ENCODE peak calls at places on chromosome 21, in five cellular contexts. One of them, this sample, is unnamed.

GRCh38 chr21:17371470-17371869 is 141.4 kb upstream of the CXADR start:
- DNase-seq in pancreas: no peak
- DNase-seq in prostate gland: no peak
- DNase-seq in left ventricle myocardium inferior: no peak
- DNase-seq in mammary epithelial cell: peak; percentile 80
- DNase-seq in this sample: peak; percentile 85

GRCh38 chr21:16079830-16080229 is 350.0 kb downstream of the USP25 start:
- DNase-seq in pancreas: no peak
- DNase-seq in prostate gland: peak; percentile 42
- DNase-seq in left ventricle myocardium inferior: no peak
- DNase-seq in mammary epithelial cell: peak; percentile 20
- DNase-seq in this sample: peak; percentile 84

GRCh38 chr21:22791986-22792560 is 1793.9 kb downstream of the NCAM2 start:
- DNase-seq in pancreas: peak; percentile 13
- DNase-seq in prostate gland: peak; percentile 9
- DNase-seq in left ventricle myocardium inferior: no peak
- DNase-seq in mammary epithelial cell: no peak
- DNase-seq in this sample: peak; percentile 65

GRCh38 chr21:28754127-28754611 is 238.5 kb downstream of the LTN1 start:
- DNase-seq in pancreas: no peak
- DNase-seq in prostate gland: peak; percentile 31
- DNase-seq in left ventricle myocardium inferior: peak; percentile 46
- DNase-seq in mammary epithelial cell: no peak
- DNase-seq in this sample: peak; percentile 93

GRCh38 chr21:28793043-28793442 is 199.6 kb downstream of the LTN1 start:
- DNase-seq in pancreas: no peak
- DNase-seq in prostate gland: no peak
- DNase-seq in left ventricle myocardium inferior: no peak
- DNase-seq in mammary epithelial cell: no peak
- DNase-seq in this sample: peak; percentile 86

GRCh38 chr21:39053126-39053525 is 130.1 kb downstream of the PSMG1 start:
- DNase-seq in pancreas: no peak
- DNase-seq in prostate gland: no peak
- DNase-seq in left ventricle myocardium inferior: no peak
- DNase-seq in mammary epithelial cell: no peak
- DNase-seq in this sample: no peak

GRCh38 chr21:34865922-34866271 is 183.2 kb downstream of the RUNX1 start:
- DNase-seq in pancreas: no peak
- DNase-seq in prostate gland: no peak
- DNase-seq in left ventricle myocardium inferior: no peak
- DNase-seq in mammary epithelial cell: no peak
- DNase-seq in this sample: no peak

GRCh38 chr21:17538576-17538975 is 25.7 kb downstream of the CXADR start:
- DNase-seq in pancreas: no peak
- DNase-seq in prostate gland: no peak
- DNase-seq in left ventricle myocardium inferior: no peak
- DNase-seq in mammary epithelial cell: no peak
- DNase-seq in this sample: no peak

GRCh38 chr21:31182231-31183129 is 144.2 kb upstream of the KRTAP19-8 start:
- DNase-seq in pancreas: no peak
- DNase-seq in prostate gland: no peak
- DNase-seq in left ventricle myocardium inferior: no peak
- DNase-seq in mammary epithelial cell: no peak
- DNase-seq in this sample: no peak

GRCh38 chr21:37658994-37659458 is 257.2 kb downstream of the KCNJ6 start:
- DNase-seq in pancreas: peak; percentile 46
- DNase-seq in prostate gland: peak; percentile 50
- DNase-seq in left ventricle myocardium inferior: no peak
- DNase-seq in mammary epithelial cell: peak; percentile 87
- DNase-seq in this sample: peak; percentile 75

GRCh38 chr21:35120631-35121180 is 71.6 kb upstream of the RUNX1 start:
- DNase-seq in pancreas: no peak
- DNase-seq in prostate gland: no peak
- DNase-seq in left ventricle myocardium inferior: no peak
- DNase-seq in mammary epithelial cell: no peak
- DNase-seq in this sample: no peak

GRCh38 chr21:26964379-26964778 is 2.5 kb downstream of the ADAMTS5 start:
- DNase-seq in pancreas: no peak
- DNase-seq in prostate gland: no peak
- DNase-seq in left ventricle myocardium inferior: peak; percentile 66
- DNase-seq in mammary epithelial cell: no peak
- DNase-seq in this sample: peak; percentile 44

GRCh38 chr21:16794944-16795343 is 717.9 kb upstream of the CXADR start:
- DNase-seq in pancreas: no peak
- DNase-seq in prostate gland: no peak
- DNase-seq in left ventricle myocardium inferior: no peak
- DNase-seq in mammary epithelial cell: peak; percentile 52
- DNase-seq in this sample: peak; percentile 97

GRCh38 chr21:38761531-38761930 is 44.2 kb upstream of the ETS2 start:
- DNase-seq in pancreas: no peak
- DNase-seq in prostate gland: no peak
- DNase-seq in left ventricle myocardium inferior: no peak
- DNase-seq in mammary epithelial cell: no peak
- DNase-seq in this sample: no peak

GRCh38 chr21:16517380-16517779 is 787.6 kb downstream of the USP25 start:
- DNase-seq in pancreas: no peak
- DNase-seq in prostate gland: no peak
- DNase-seq in left ventricle myocardium inferior: no peak
- DNase-seq in mammary epithelial cell: no peak
- DNase-seq in this sample: no peak

GRCh38 chr21:31795992-31796391 is 64.1 kb upstream of the SCAF4 start:
- DNase-seq in pancreas: no peak
- DNase-seq in prostate gland: no peak
- DNase-seq in left ventricle myocardium inferior: no peak
- DNase-seq in mammary epithelial cell: no peak
- DNase-seq in this sample: no peak

GRCh38 chr21:16308269-16308668 is 578.5 kb downstream of the USP25 start:
- DNase-seq in pancreas: no peak
- DNase-seq in prostate gland: no peak
- DNase-seq in left ventricle myocardium inferior: no peak
- DNase-seq in mammary epithelial cell: peak; percentile 90
- DNase-seq in this sample: peak; percentile 40

GRCh38 chr21:37562920-37563640 is 196.5 kb downstream of the DYRK1A start:
- DNase-seq in pancreas: peak; percentile 48
- DNase-seq in prostate gland: peak; percentile 25
- DNase-seq in left ventricle myocardium inferior: no peak
- DNase-seq in mammary epithelial cell: no peak
- DNase-seq in this sample: no peak

GRCh38 chr21:35096959-35097358 is 47.9 kb upstream of the RUNX1 start:
- DNase-seq in pancreas: no peak
- DNase-seq in prostate gland: no peak
- DNase-seq in left ventricle myocardium inferior: no peak
- DNase-seq in mammary epithelial cell: no peak
- DNase-seq in this sample: no peak

DNA sequence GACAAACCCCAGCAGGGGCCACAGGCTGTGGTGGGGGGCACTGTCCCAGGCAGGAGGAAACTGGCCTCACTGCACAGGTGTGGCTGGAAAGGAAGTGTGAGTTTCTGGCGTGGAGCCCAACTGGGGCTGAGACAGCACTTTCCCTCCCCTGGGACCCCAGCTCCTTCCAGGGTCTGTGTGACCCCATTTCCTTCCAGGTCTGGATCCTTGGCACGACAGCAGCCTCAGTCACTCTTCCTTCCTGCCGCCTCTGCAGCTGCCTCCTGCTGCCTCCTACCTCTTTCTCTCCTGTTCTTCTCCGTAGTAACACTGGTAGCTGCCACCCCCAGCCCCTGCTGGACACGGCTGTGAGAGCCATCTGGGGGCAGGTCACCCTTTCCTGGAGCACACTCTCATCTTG is 88.0 kb downstream of the SIK1 start:
- DNase-seq in pancreas: no peak
- DNase-seq in prostate gland: no peak
- DNase-seq in left ventricle myocardium inferior: peak; percentile 41
- DNase-seq in mammary epithelial cell: no peak
- DNase-seq in this sample: no peak
- H3K4me3 ChIP-seq in pancreas: no peak overlapping the region
- H3K4me3 ChIP-seq in prostate gland: no peak overlapping the region
- H3K4me3 ChIP-seq in left ventricle myocardium inferior: no peak overlapping the region
- H3K4me3 ChIP-seq in mammary epithelial cell: no peak overlapping the region
- H3K4me3 ChIP-seq in this sample: no peak overlapping the region

DNA sequence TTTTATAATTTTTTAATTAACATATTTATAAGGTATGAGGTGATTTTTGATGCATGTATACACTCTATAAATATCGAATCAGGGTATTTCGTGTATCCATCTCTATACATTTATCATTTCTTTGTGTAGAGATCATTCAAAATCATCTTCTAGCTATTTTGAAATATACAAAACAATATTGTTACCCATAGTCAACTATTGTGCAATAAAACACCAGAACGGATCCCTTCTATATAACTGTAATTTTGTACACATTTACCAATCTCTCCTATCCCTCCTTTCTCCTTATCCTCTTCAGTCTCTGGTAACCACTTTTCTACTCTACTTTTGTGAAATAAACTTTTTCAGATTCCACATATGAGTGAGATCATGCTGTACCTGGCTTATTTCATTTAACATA is 1459.6 kb downstream of the MRPL39 start:
- DNase-seq in pancreas: no peak
- DNase-seq in prostate gland: no peak
- DNase-seq in left ventricle myocardium inferior: no peak
- DNase-seq in mammary epithelial cell: no peak
- DNase-seq in this sample: no peak
- H3K9me3 ChIP-seq in pancreas: no peaks in the 10 kb centered on the region
- H3K9me3 ChIP-seq in prostate gland: no peaks in the 10 kb centered on the region
- H3K9me3 ChIP-seq in left ventricle myocardium inferior: no peaks in the 10 kb centered on the region
- H3K9me3 ChIP-seq in mammary epithelial cell: peaks cover 16% of the 10 kb centered on the region
- H3K9me3 ChIP-seq in this sample: no peaks in the 10 kb centered on the region

DNA sequence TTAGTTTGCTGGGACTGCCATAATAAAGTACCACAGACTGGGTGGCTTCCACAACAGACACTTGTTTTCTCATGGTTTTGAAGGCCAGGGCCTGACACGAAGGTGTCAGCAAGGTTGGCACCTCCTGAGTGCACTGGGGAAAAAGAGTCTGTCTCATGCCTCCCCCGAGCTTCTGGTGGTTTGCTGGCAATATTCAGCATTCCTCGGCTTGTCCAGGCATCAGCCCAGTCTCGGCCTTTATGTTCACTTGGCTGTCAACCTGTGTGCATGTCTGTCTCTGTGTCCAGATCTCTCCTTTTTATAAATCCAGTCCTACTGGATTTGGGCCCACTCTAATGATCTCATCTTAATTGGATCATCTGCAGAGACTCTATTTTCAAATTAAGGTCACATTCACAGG is 72.6 kb downstream of the DOP1B start:
- DNase-seq in pancreas: no peak
- DNase-seq in prostate gland: peak; percentile 69
- DNase-seq in left ventricle myocardium inferior: no peak
- DNase-seq in mammary epithelial cell: peak; percentile 80
- DNase-seq in this sample: no peak
- H3K36me3 ChIP-seq in pancreas: no peaks in the 10 kb centered on the region
- H3K36me3 ChIP-seq in prostate gland: no peaks in the 10 kb centered on the region
- H3K36me3 ChIP-seq in left ventricle myocardium inferior: peaks cover 63% of the 10 kb centered on the region
- H3K36me3 ChIP-seq in mammary epithelial cell: no peaks in the 10 kb centered on the region
- H3K36me3 ChIP-seq in this sample: peaks cover 7% of the 10 kb centered on the region

DNA sequence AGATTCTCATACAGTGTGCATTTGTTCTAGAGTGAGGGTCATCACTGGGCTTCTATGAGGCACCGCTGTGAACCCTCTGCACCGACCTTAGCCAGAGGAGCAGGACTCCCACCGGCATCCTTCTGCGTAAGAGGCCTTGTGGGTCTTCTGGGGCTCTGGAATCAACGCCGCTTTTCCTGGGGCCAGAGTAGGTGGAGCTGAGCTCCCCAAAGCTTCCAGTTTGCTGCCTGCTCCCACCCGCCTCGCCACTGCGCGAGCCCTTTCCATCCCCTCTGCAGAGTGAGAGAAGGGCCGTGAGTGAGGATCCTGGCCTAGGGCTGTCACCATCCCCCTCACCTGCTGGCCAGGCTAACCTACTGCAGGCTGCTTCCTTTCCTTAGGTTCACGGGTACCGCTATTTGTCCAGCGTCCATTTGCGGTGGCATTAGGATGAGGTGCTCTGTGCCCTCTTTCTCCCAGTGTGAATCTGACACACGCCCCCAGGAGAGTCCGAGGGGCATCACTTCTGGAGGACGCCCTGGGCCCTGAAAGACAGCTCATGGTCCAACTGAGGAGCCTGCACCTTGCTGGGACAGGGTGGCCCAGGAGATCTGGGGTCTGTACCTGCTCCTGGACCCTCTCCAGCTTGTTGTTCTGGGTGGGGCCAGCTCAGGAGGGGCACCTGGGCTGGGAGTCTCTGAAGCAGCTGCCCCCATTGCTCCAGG is 36.2 kb downstream of the UMODL1 start:
- DNase-seq in pancreas: no peak
- DNase-seq in prostate gland: no peak
- DNase-seq in left ventricle myocardium inferior: no peak
- DNase-seq in mammary epithelial cell: no peak
- DNase-seq in this sample: no peak
- H3K4me3 ChIP-seq in pancreas: no peak overlapping the region
- H3K4me3 ChIP-seq in prostate gland: no peak overlapping the region
- H3K4me3 ChIP-seq in left ventricle myocardium inferior: peak overlapping the region; percentile 42
- H3K4me3 ChIP-seq in mammary epithelial cell: no peak overlapping the region
- H3K4me3 ChIP-seq in this sample: no peak overlapping the region

GRCh38 chr21:40300300-40300699 is 433.1 kb downstream of the PCP4 start:
- DNase-seq in pancreas: no peak
- DNase-seq in prostate gland: no peak
- DNase-seq in left ventricle myocardium inferior: no peak
- DNase-seq in mammary epithelial cell: no peak
- DNase-seq in this sample: no peak
- H3K9me3 ChIP-seq in pancreas: no peaks in the 10 kb centered on the region
- H3K9me3 ChIP-seq in prostate gland: no peaks in the 10 kb centered on the region
- H3K9me3 ChIP-seq in left ventricle myocardium inferior: peaks cover 12% of the 10 kb centered on the region
- H3K9me3 ChIP-seq in mammary epithelial cell: peaks cover 3% of the 10 kb centered on the region
- H3K9me3 ChIP-seq in this sample: no peaks in the 10 kb centered on the region

GRCh38 chr21:44804762-44805161 is 3.1 kb upstream of the UBE2G2 start:
- DNase-seq in pancreas: no peak
- DNase-seq in prostate gland: no peak
- DNase-seq in left ventricle myocardium inferior: no peak
- DNase-seq in mammary epithelial cell: no peak
- DNase-seq in this sample: no peak

GRCh38 chr21:44801468-44802395 is at the start of gene UBE2G2:
- DNase-seq in pancreas: peak; percentile 87
- DNase-seq in prostate gland: peak; percentile 59
- DNase-seq in left ventricle myocardium inferior: peak; percentile 82
- DNase-seq in mammary epithelial cell: peak; percentile 79
- DNase-seq in this sample: peak; percentile 76

GRCh38 chr21:44802396-44803153 is 955 bp upstream of the UBE2G2 start:
- DNase-seq in pancreas: no peak
- DNase-seq in prostate gland: no peak
- DNase-seq in left ventricle myocardium inferior: no peak
- DNase-seq in mammary epithelial cell: no peak
- DNase-seq in this sample: peak; percentile 13

GRCh38 chr21:44805226-44805625 is 3.6 kb upstream of the UBE2G2 start:
- DNase-seq in pancreas: no peak
- DNase-seq in prostate gland: no peak
- DNase-seq in left ventricle myocardium inferior: no peak
- DNase-seq in mammary epithelial cell: no peak
- DNase-seq in this sample: no peak

DNA sequence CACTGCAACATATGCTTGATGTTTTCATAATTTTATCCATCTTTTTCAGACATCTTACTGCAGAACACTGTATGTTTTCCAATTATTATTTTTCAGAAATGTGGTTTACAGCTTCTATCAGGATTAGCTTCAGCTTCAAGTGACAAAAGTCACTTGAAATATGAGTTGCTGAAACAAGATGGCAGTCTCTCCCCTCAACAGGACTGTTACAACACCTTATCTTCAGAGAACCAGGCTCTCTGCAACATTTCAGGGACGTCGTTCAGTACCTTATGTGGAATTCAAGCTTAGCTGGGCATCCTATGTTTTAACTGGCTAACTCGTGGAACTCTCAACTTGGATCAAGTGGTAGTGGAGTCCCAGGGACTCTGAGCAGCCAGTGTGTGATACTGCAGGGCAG is 2.0 kb upstream of the UBE2G2 start:
- DNase-seq in pancreas: no peak
- DNase-seq in prostate gland: no peak
- DNase-seq in left ventricle myocardium inferior: no peak
- DNase-seq in mammary epithelial cell: no peak
- DNase-seq in this sample: no peak
- H3K36me3 ChIP-seq in pancreas: no peaks in the 10 kb centered on the region
- H3K36me3 ChIP-seq in prostate gland: peaks cover 6% of the 10 kb centered on the region
- H3K36me3 ChIP-seq in left ventricle myocardium inferior: peaks cover 47% of the 10 kb centered on the region
- H3K36me3 ChIP-seq in mammary epithelial cell: peaks cover 20% of the 10 kb centered on the region
- H3K36me3 ChIP-seq in this sample: peaks cover 19% of the 10 kb centered on the region

This sample was measured in fibroblast of lung.